ENCODE peak calls at places on chromosomes 7 and 10, in four cellular contexts. U, Z, F and P are unnamed samples.

GRCh38 chr10:104350146-104350635 is 3.4 kb upstream of the CFAP58 start:
- DNase-seq in U (peak), Z (no peak), F (peak), P (no peak)

GRCh38 chr7:3095046-3095445 is 51.4 kb upstream of the CARD11 start:
- DNase-seq in U (no peak), Z (no peak), F (no peak), P (peak)

GRCh38 chr10:121311812-121312443 is 286.3 kb downstream of the FGFR2 start:
- DNase-seq in U (no peak), Z (no peak), F (no peak), P (no peak)

GRCh38 chr10:129678186-129678585 is 211.1 kb downstream of the MGMT start:
- DNase-seq in U (no peak), Z (peak), F (no peak), P (no peak)

GRCh38 chr7:602341-603141 is 82.9 kb upstream of the PDGFA start:
- DNase-seq in U (no peak), Z (peak), F (no peak), P (peak)

GRCh38 chr10:103416436-103417147 is 20.2 kb downstream of the PDCD11 start:
- DNase-seq in U (peak), Z (peak), F (peak), P (no peak)

GRCh38 chr10:31095677-31096076 is 64.0 kb upstream of the ZNF438 start:
- DNase-seq in U (no peak), Z (no peak), F (no peak), P (no peak)

GRCh38 chr7:43649755-43650274 is 66.9 kb downstream of the STK17A start:
- DNase-seq in U (no peak), Z (no peak), F (peak), P (no peak)

GRCh38 chr10:75406158-75407065 is 4.8 kb upstream of the ZNF503 start:
- DNase-seq in U (no peak), Z (no peak), F (no peak), P (no peak)

GRCh38 chr10:14365231-14365744 is 34.6 kb upstream of the FRMD4A start:
- DNase-seq in U (no peak), Z (no peak), F (peak), P (no peak)

GRCh38 chr10:80392250-80392649 is 16.1 kb upstream of the PRXL2A start:
- DNase-seq in U (no peak), Z (no peak), F (no peak), P (no peak)

GRCh38 chr10:88152720-88153119 is 289.3 kb downstream of the PTEN start:
- DNase-seq in U (no peak), Z (no peak), F (peak), P (no peak)

GRCh38 chr7:142560166-142560565 is 189.1 kb upstream of the PRSS1 start:
- DNase-seq in U (no peak), Z (no peak), F (no peak), P (no peak)

GRCh38 chr7:45082031-45082830 is 6.5 kb downstream of the NACAD start:
- DNase-seq in U (peak), Z (no peak), F (no peak), P (no peak)

GRCh38 chr10:75400163-75400768 is 1.3 kb downstream of the ZNF503 start:
- DNase-seq in U (no peak), Z (no peak), F (no peak), P (peak)

GRCh38 chr10:34731885-34732701 is 83.0 kb downstream of the PARD3 start:
- DNase-seq in U (no peak), Z (no peak), F (peak), P (no peak)

GRCh38 chr10:52424343-52424742 is 110.3 kb downstream of the DKK1 start:
- DNase-seq in U (no peak), Z (no peak), F (peak), P (no peak)

GRCh38 chr7:153414288-153414629 is 637.9 kb upstream of the DPP6 start:
- DNase-seq in U (no peak), Z (no peak), F (no peak), P (no peak)

GRCh38 chr7:48962821-48963505 is 38.6 kb downstream of the CDC14C start:
- DNase-seq in U (no peak), Z (no peak), F (no peak), P (no peak)

GRCh38 chr7:150755473-150756099 is 18.4 kb downstream of the GIMAP5 start:
- DNase-seq in U (no peak), Z (no peak), F (no peak), P (no peak)

GRCh38 chr7:99994819-99995218 is 19.0 kb upstream of the AZGP1 start:
- DNase-seq in U (no peak), Z (peak), F (no peak), P (no peak)

GRCh38 chr10:27752673-27753237 is 7.1 kb upstream of the MKX start:
- DNase-seq in U (no peak), Z (no peak), F (no peak), P (no peak)

GRCh38 chr7:1844336-1844955 is 174.4 kb downstream of the ELFN1 start:
- DNase-seq in U (no peak), Z (peak), F (no peak), P (peak)